ENCODE peak calls at places on chromosome 16, in eight cellular contexts. V is lung; Y is small intestine; K is right cardiac atrium; F is thyroid gland; E is upper lobe of right lung; T is tibial nerve; S is CD4-positive, alpha-beta T cell. H is an unnamed sample. For H3K9me3, the result is how much of the 10 kb centered on the place peaks cover.

GRCh38 chr16:68236804-68237242 is 896 bp upstream of the ESRP2 start:
- DNase-seq in V (no peak), Y (peak), K (no peak), F (no peak), E (peak), T (no peak), S (no peak), H (no peak)

GRCh38 chr16:56424791-56425438 is 430 bp downstream of the AMFR start:
- DNase-seq in V (no peak), Y (no peak), K (peak), F (peak), E (peak), T (no peak), S (peak), H (peak)

GRCh38 chr16:19284207-19284606 is 1.3 kb upstream of the CLEC19A start:
- DNase-seq in V (peak), Y (peak), K (no peak), F (peak), E (peak), T (no peak), S (no peak), H (no peak)

GRCh38 chr16:88634994-88635670 is 3.2 kb upstream of the IL17C start:
- DNase-seq in V (no peak), Y (no peak), K (no peak), F (no peak), E (no peak), T (no peak), S (no peak), H (no peak)

GRCh38 chr16:22120440-22120839 is 28.1 kb downstream of the VWA3A start:
- DNase-seq in V (no peak), Y (no peak), K (no peak), F (no peak), E (no peak), T (no peak), S (no peak), H (no peak)

GRCh38 chr16:11546522-11547485 is 39.9 kb downstream of the LITAF start:
- DNase-seq in V (no peak), Y (no peak), K (no peak), F (no peak), E (no peak), T (no peak), S (no peak), H (no peak)

GRCh38 chr16:69404275-69404805 is 18.5 kb upstream of the TERF2 start:
- DNase-seq in V (no peak), Y (peak), K (no peak), F (peak), E (no peak), T (no peak), S (no peak), H (no peak)

GRCh38 chr16:21619765-21620462 is 20.5 kb downstream of the METTL9 start:
- DNase-seq in V (no peak), Y (no peak), K (no peak), F (no peak), E (no peak), T (no peak), S (no peak), H (no peak)

GRCh38 chr16:26863971-26864370 is 202.8 kb upstream of the C16orf82 start:
- DNase-seq in V (no peak), Y (no peak), K (no peak), F (no peak), E (no peak), T (no peak), S (no peak), H (no peak)

GRCh38 chr16:1420111-1420539 is 422 bp downstream of the UQCC4 start:
- DNase-seq in V (peak), Y (no peak), K (no peak), F (no peak), E (no peak), T (no peak), S (no peak), H (no peak)

GRCh38 chr16:57813466-57813865 is 11.2 kb upstream of the KIFC3 start:
- DNase-seq in V (no peak), Y (no peak), K (no peak), F (no peak), E (no peak), T (no peak), S (no peak), H (no peak)

GRCh38 chr16:58661199-58661830 is 23.3 kb downstream of the SLC38A7 start:
- DNase-seq in V (peak), Y (peak), K (peak), F (peak), E (no peak), T (no peak), S (no peak), H (no peak)

GRCh38 chr16:48201515-48202201 is 42.4 kb upstream of the LONP2 start:
- DNase-seq in V (no peak), Y (peak), K (no peak), F (no peak), E (no peak), T (no peak), S (no peak), H (no peak)

GRCh38 chr16:49474741-49475140 is 101.1 kb downstream of the C16orf78 start:
- DNase-seq in V (no peak), Y (no peak), K (no peak), F (no peak), E (peak), T (no peak), S (no peak), H (no peak)

GRCh38 chr16:2194166-2194834 is 2.1 kb downstream of the CASKIN1 start:
- DNase-seq in V (no peak), Y (no peak), K (no peak), F (no peak), E (no peak), T (no peak), S (no peak), H (no peak)

GRCh38 chr16:19323596-19323995 is 38.1 kb downstream of the CLEC19A start:
- DNase-seq in V (no peak), Y (no peak), K (no peak), F (no peak), E (no peak), T (no peak), S (no peak), H (no peak)

GRCh38 chr16:79805621-79806020 is 205.1 kb upstream of the MAF start:
- DNase-seq in V (no peak), Y (no peak), K (no peak), F (no peak), E (no peak), T (no peak), S (no peak), H (no peak)

GRCh38 chr16:72234372-72234771 is 62.4 kb upstream of the PMFBP1 start:
- DNase-seq in V (no peak), Y (peak), K (no peak), F (no peak), E (no peak), T (no peak), S (no peak), H (no peak)

GRCh38 chr16:87177627-87178026 is 139.6 kb downstream of the C16orf95 start:
- DNase-seq in V (no peak), Y (no peak), K (no peak), F (no peak), E (no peak), T (no peak), S (no peak), H (no peak)
- H3K9me3 ChIP-seq in V (under half), Y (under half), K (under half), F (under half), E (under half), T (under half), S (under half), H (under half)

DNA sequence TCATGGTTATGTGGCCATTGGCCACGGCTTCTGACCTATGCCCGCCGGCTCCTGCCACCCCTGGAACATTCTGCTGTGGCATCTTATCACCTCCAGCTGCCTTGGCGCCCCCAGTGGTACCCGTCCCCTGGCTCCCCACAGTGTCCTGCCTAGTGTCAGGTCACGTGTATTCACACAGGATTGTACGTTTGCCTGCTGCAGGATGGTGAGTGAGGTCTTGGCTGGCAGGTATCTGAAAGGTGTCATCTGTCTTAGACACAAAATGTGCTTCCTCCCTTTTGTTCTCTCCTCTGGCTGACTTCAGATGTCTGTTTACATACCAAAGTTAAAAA is 24.9 kb downstream of the DBNDD1 start:
- DNase-seq in V (no peak), Y (no peak), K (no peak), F (no peak), E (no peak), T (no peak), S (no peak), H (no peak)
- H3K9me3 ChIP-seq in V (under half), Y (under half), K (under half), F (under half), E (under half), T (under half), S (under half), H (under half)

GRCh38 chr16:3223913-3224515 is 10.9 kb downstream of the ZNF200 start:
- DNase-seq in V (no peak), Y (no peak), K (no peak), F (no peak), E (no peak), T (no peak), S (no peak), H (no peak)
- H3K9me3 ChIP-seq in V (under half), Y (under half), K (under half), F (under half), E (half or more), T (half or more), S (half or more), H (under half)

DNA sequence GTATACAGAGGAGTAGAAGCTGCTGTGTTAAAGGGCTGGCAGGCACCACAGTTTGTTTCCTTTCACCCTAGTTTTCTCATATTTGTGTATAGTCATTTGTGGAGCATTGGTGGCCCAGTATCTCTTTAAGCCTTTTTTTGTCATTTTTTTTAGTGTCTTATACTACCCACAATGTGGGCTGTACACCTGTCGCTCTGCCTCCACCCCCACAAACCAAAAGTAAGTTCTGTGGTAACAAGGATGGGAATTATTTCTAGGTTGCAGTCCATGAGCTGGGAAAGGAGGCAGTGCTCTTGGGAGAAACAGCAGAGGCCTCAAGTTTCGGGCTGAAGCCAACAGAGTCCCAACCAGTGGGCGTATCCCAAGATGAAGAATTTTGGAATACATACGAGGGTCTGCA is 6.2 kb downstream of the ZNF75A start:
- DNase-seq in V (no peak), Y (no peak), K (no peak), F (no peak), E (no peak), T (no peak), S (no peak), H (no peak)
- H3K9me3 ChIP-seq in V (under half), Y (under half), K (under half), F (under half), E (half or more), T (half or more), S (half or more), H (under half)

GRCh38 chr16:85157813-85158701 is 45.8 kb upstream of the CIBAR2 start:
- DNase-seq in V (no peak), Y (no peak), K (peak), F (peak), E (no peak), T (no peak), S (no peak), H (no peak)
- H3K9me3 ChIP-seq in V (under half), Y (under half), K (under half), F (under half), E (under half), T (under half), S (under half), H (under half)

DNA sequence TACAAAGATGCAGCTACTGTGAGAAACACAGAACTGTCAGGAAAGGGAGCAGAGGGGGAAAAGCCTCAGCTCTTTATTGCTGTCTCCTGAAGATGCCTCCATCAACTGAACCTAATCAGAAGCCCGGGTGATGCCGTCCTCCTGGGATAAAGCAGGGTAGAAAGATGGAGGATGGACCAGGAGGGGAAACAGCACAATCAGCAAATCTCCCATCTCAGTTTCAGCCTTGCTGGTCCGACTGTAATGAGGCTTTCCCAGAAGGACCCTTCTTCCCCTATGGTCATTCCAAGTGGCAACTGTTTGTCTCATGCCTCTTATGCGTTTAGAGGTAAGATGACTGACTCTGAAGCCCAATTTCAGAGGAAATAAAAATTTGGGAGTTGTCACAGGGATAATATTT is 24.3 kb downstream of the ZFP1 start:
- DNase-seq in V (no peak), Y (no peak), K (no peak), F (no peak), E (no peak), T (no peak), S (no peak), H (no peak)
- H3K9me3 ChIP-seq in V (under half), Y (under half), K (under half), F (under half), E (under half), T (half or more), S (half or more), H (under half)

GRCh38 chr16:8621221-8621571 is 302 bp upstream of the METTL22 start:
- DNase-seq in V (no peak), Y (no peak), K (no peak), F (no peak), E (no peak), T (no peak), S (no peak), H (no peak)
- H3K9me3 ChIP-seq in V (under half), Y (under half), K (under half), F (under half), E (under half), T (under half), S (under half), H (under half)

GRCh38 chr16:74807052-74807646 is 32.5 kb upstream of the FA2H start:
- DNase-seq in V (no peak), Y (no peak), K (no peak), F (no peak), E (no peak), T (no peak), S (no peak), H (no peak)
- H3K9me3 ChIP-seq in V (under half), Y (under half), K (under half), F (under half), E (under half), T (under half), S (under half), H (under half)

H was measured in T-helper 17 cell.